ENCODE peak calls at places on chromosomes 2 and 18, in seven cellular contexts. X is Peyer's patch, F is GM12891, W is body of pancreas, Z is ovary, G is sigmoid colon, L is uterus. K is an unnamed sample.

GRCh38 chr2:239731998-239732665 is 293.0 kb downstream of the NDUFA10 start:
- DNase-seq in Z (no peak), G (peak; percentile 48), F (no peak), W (no peak), L (no peak), X (no peak), K (no peak)

GRCh38 chr18:5488844-5489243 is 55.0 kb downstream of the EPB41L3 start:
- DNase-seq in Z (peak; percentile 40), X (no peak), W (peak; percentile 11), F (no peak), G (peak; percentile 75), L (no peak), K (no peak)

GRCh38 chr2:19876751-19877150 is 25.0 kb downstream of the TTC32 start:
- DNase-seq in G (no peak), F (no peak), L (no peak), W (no peak), Z (no peak), X (no peak), K (no peak)

GRCh38 chr2:62254424-62255266 is 58.7 kb downstream of the B3GNT2 start:
- DNase-seq in X (no peak), W (no peak), G (no peak), Z (no peak), L (no peak), F (no peak), K (no peak)

GRCh38 chr2:239898292-239898925 is 126.7 kb downstream of the NDUFA10 start:
- DNase-seq in L (no peak), X (peak; percentile 30), Z (no peak), G (no peak), W (no peak), F (no peak), K (no peak)

GRCh38 chr2:233444501-233444900 is 90.2 kb downstream of the DGKD start:
- DNase-seq in F (no peak), G (peak; percentile 54), Z (peak; percentile 21), L (no peak), X (peak; percentile 40), W (no peak), K (no peak)

GRCh38 chr2:66448592-66448991 is 13.7 kb downstream of the MEIS1 start:
- DNase-seq in X (no peak), Z (no peak), F (no peak), W (no peak), G (no peak), L (no peak), K (no peak)

GRCh38 chr2:95077893-95078603 is 43.6 kb downstream of the MRPS5 start:
- DNase-seq in X (no peak), G (no peak), F (no peak), L (no peak), Z (no peak), W (no peak), K (no peak)

GRCh38 chr2:138948070-138948539 is 167.9 kb upstream of the NXPH2 start:
- DNase-seq in X (no peak), F (no peak), W (no peak), G (no peak), L (no peak), Z (no peak), K (peak; percentile 21)

GRCh38 chr18:44945847-44946490 is 265.3 kb downstream of the SETBP1 start:
- DNase-seq in X (no peak), Z (no peak), G (no peak), W (no peak), F (no peak), L (no peak), K (no peak)

DNA sequence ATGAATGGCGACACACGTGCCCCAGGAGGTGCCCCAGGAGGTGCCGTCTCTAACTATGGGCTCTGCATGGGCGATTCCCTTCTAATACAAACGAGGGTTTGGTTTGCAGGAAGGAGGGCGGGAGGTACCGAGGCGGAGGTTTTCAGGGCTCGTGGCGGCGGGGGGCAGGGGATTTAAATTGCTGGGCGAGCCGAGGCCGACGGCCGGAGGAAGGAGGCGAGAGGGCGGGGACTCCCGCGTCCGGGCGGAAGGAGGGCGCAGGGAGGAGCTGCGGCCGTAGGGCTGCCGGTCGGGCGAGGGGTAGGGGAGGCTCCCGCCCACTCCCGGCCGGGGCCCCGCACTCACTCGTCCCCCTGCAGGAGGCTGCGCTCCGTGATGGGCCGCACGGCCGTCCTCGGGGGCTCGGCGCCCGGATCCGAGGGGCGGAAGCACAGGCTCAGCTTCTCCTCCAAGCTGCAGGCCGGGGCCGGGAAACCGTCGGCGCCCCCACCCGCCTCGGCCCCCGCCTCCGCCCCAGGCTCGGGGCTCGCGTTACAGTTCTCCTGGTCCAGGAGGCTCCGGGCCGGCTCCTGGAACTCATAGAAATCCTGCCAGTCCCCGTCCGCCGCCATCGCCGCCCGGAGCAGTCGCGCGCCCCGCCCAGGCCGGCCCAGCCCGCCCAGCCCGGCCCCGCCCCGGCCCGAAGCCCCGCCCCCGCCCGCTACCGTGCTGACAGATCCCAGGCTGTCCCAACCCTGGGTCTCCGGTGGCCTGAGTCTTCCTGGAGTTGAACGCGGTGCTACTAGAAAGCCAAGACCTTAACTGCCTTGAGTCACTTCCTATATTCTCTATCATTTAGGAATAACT is at the start of gene FEZ2:
- DNase-seq in L (peak; percentile 68), W (peak; percentile 78), G (peak; percentile 84), X (peak; percentile 83), Z (peak; percentile 78), F (peak; percentile 84), K (peak; percentile 85)
- TF ChIP-seq POLR2A in L (peak; percentile 35), W (no peak), G (no peak), X (peak; percentile 34), Z (no peak), F (peak; percentile 60), K (peak; percentile 41)

GRCh38 chr18:13217971-13218375 is 587 bp upstream of the LDLRAD4 start:
- DNase-seq in W (peak; percentile 27), X (no peak), L (peak; percentile 43), F (no peak), Z (peak; percentile 53), G (no peak), K (no peak)
- TF ChIP-seq POLR2A in W (no peak), X (no peak), L (no peak), F (no peak), Z (no peak), G (no peak), K (no peak)

GRCh38 chr2:10434885-10435419 is 13.2 kb downstream of the ODC1 start:
- DNase-seq in F (peak; percentile 91), L (peak; percentile 72), W (peak; percentile 80), G (peak; percentile 85), X (peak; percentile 89), Z (peak; percentile 84), K (peak; percentile 75)
- TF ChIP-seq POLR2A in F (no peak), L (no peak), W (no peak), G (no peak), X (no peak), Z (no peak), K (no peak)

DNA sequence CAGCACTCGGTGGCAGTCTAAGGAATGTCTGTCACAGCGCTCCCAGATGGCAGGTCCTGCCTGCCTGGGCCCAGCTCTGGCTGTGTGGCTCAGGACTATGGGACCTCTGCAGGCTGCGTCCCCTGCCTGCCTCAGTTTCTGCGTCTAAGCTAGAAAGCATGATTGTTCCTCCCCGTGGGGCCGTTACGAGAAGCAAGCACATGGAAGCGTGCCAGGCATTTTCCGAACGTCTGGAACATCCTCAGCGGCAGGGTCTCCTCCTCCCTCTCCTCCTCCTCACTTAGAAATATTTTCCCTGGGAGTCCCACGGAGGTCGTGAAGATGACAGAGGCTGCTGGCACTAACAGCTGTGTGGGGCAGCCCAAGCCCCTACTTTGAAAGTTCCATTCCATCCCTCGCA is 43.3 kb downstream of the LRRFIP1 start:
- DNase-seq in W (no peak), G (peak; percentile 82), L (peak; percentile 78), Z (peak; percentile 65), F (no peak), X (no peak), K (no peak)
- TF ChIP-seq POLR2A in W (no peak), G (no peak), L (no peak), Z (no peak), F (no peak), X (no peak), K (no peak)

GRCh38 chr18:814300-815084 is 2.5 kb upstream of the YES1 start:
- DNase-seq in L (no peak), F (no peak), W (no peak), X (no peak), Z (no peak), G (no peak), K (no peak)

GRCh38 chr18:811192-812122 is 585 bp downstream of the YES1 start:
- DNase-seq in L (peak; percentile 43), Z (peak; percentile 76), F (no peak), X (no peak), W (peak; percentile 29), G (peak; percentile 73), K (peak; percentile 15)

GRCh38 chr18:812123-812672 is at the start of gene YES1:
- DNase-seq in L (peak; percentile 75), W (peak; percentile 85), G (peak; percentile 90), X (peak; percentile 85), Z (peak; percentile 87), F (peak; percentile 77), K (peak; percentile 68)

GRCh38 chr18:813405-814071 is 1.5 kb upstream of the YES1 start:
- DNase-seq in L (no peak), F (no peak), Z (no peak), W (no peak), X (no peak), G (no peak), K (no peak)

GRCh38 chr18:812673-813404 is 797 bp upstream of the YES1 start:
- DNase-seq in W (peak; percentile 75), L (peak; percentile 87), G (peak; percentile 93), Z (peak; percentile 84), F (no peak), X (peak; percentile 81), K (peak; percentile 56)
- TF ChIP-seq POLR2A in W (no peak), L (no peak), G (peak; percentile 40), Z (no peak), F (no peak), X (no peak), K (no peak)

DNA sequence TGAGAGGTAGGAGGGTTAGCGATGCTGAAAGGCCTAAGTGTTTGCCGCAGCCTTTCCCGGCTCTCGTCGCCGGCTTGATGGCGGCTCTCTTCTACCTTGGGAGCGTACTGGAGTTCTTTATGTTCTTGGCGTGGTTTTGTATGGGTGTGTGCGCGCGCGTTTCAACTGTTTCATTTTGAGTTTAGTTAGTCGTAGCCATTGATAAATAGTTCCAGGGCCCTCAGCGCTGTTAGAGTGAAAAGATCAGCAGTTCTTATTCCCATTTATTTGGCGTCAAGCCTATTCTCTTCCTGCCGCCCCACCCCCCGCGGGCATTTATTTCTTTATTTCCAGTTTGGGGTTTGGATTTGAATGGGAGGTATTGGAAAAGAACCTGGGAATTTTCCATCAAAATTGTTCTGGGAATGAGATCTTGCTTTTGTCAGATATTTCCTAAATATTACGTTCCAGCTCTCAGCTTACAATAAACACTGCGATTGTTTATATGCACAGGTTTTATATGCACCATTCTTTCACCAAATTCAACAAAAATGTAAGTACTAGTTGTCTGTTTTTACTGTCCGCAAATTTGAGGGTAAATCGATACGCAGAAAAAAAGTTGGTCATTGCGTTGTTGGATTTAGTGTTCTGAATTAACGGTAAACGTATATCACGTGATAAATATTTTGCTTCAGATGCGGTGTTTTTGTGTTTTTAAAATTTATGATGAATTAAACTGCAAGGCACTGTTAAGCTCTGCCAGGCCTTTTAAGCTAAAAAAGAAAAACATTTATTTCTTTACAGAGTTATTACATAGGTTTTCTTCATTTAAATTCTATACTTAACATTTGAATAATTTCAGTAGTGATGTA is 963 bp downstream of the CCNT2 start:
- DNase-seq in G (peak; percentile 65), X (peak; percentile 61), Z (no peak), F (no peak), W (peak; percentile 50), L (peak; percentile 20), K (no peak)
- TF ChIP-seq POLR2A in G (no peak), X (no peak), Z (no peak), F (peak; percentile 66), W (no peak), L (no peak), K (no peak)

GRCh38 chr18:67232406-67232805 is 284.1 kb downstream of the DSEL start:
- DNase-seq in G (no peak), W (no peak), F (no peak), L (no peak), Z (no peak), X (no peak), K (no peak)
- TF ChIP-seq POLR2A in G (no peak), W (no peak), F (no peak), L (no peak), Z (no peak), X (no peak), K (no peak)